ENCODE peak calls at places on chromosomes 2 and 18, in six cellular contexts. One of them, this sample, is unnamed.

GRCh38 chr2:110866496-110866895 is 134.1 kb downstream of the ACOXL start:
- DNase-seq in HTR-8/SVneo: no peak
- DNase-seq in naive B cell: no peak
- DNase-seq in mesothelial cell of epicardium: no peak
- DNase-seq in stimulated activated CD4-positive, alpha-beta T cell treated with anti-CD3 and anti-CD28 coated beads, Interleukin-12 subunit alpha, Interleukin-12 subunit beta, amount 100 ng/mL, for 4 hours: peak
- DNase-seq in T-helper 2 cell: peak
- DNase-seq in this sample: no peak

GRCh38 chr2:239561448-239562001 is 160.7 kb upstream of the HDAC4 start:
- DNase-seq in naive B cell: no peak
- DNase-seq in T-helper 2 cell: no peak
- DNase-seq in mesothelial cell of epicardium: peak
- DNase-seq in stimulated activated CD4-positive, alpha-beta T cell treated with anti-CD3 and anti-CD28 coated beads, Interleukin-12 subunit alpha, Interleukin-12 subunit beta, amount 100 ng/mL, for 4 hours: no peak
- DNase-seq in HTR-8/SVneo: no peak
- DNase-seq in this sample: no peak

GRCh38 chr2:33216508-33217182 is 259.8 kb upstream of the RASGRP3 start:
- DNase-seq in HTR-8/SVneo: no peak
- DNase-seq in naive B cell: no peak
- DNase-seq in T-helper 2 cell: no peak
- DNase-seq in mesothelial cell of epicardium: no peak
- DNase-seq in stimulated activated CD4-positive, alpha-beta T cell treated with anti-CD3 and anti-CD28 coated beads, Interleukin-12 subunit alpha, Interleukin-12 subunit beta, amount 100 ng/mL, for 4 hours: no peak
- DNase-seq in this sample: no peak

GRCh38 chr2:133485868-133486267 is 82.4 kb downstream of the NCKAP5 start:
- DNase-seq in T-helper 2 cell: no peak
- DNase-seq in mesothelial cell of epicardium: no peak
- DNase-seq in naive B cell: no peak
- DNase-seq in stimulated activated CD4-positive, alpha-beta T cell treated with anti-CD3 and anti-CD28 coated beads, Interleukin-12 subunit alpha, Interleukin-12 subunit beta, amount 100 ng/mL, for 4 hours: no peak
- DNase-seq in HTR-8/SVneo: no peak
- DNase-seq in this sample: no peak

GRCh38 chr18:33960393-33960792 is 264.3 kb downstream of the NOL4 start:
- DNase-seq in naive B cell: no peak
- DNase-seq in mesothelial cell of epicardium: no peak
- DNase-seq in stimulated activated CD4-positive, alpha-beta T cell treated with anti-CD3 and anti-CD28 coated beads, Interleukin-12 subunit alpha, Interleukin-12 subunit beta, amount 100 ng/mL, for 4 hours: no peak
- DNase-seq in HTR-8/SVneo: no peak
- DNase-seq in T-helper 2 cell: no peak
- DNase-seq in this sample: no peak

GRCh38 chr18:27954226-27954625 is 222.7 kb downstream of the CDH2 start:
- DNase-seq in HTR-8/SVneo: no peak
- DNase-seq in stimulated activated CD4-positive, alpha-beta T cell treated with anti-CD3 and anti-CD28 coated beads, Interleukin-12 subunit alpha, Interleukin-12 subunit beta, amount 100 ng/mL, for 4 hours: no peak
- DNase-seq in mesothelial cell of epicardium: no peak
- DNase-seq in T-helper 2 cell: no peak
- DNase-seq in naive B cell: no peak
- DNase-seq in this sample: no peak

GRCh38 chr18:48351216-48352050 is 57.8 kb downstream of the ZBTB7C start:
- DNase-seq in naive B cell: no peak
- DNase-seq in stimulated activated CD4-positive, alpha-beta T cell treated with anti-CD3 and anti-CD28 coated beads, Interleukin-12 subunit alpha, Interleukin-12 subunit beta, amount 100 ng/mL, for 4 hours: no peak
- DNase-seq in mesothelial cell of epicardium: no peak
- DNase-seq in T-helper 2 cell: no peak
- DNase-seq in HTR-8/SVneo: no peak
- DNase-seq in this sample: no peak

GRCh38 chr2:191713837-191714236 is 35.9 kb downstream of the NABP1 start:
- DNase-seq in T-helper 2 cell: no peak
- DNase-seq in mesothelial cell of epicardium: no peak
- DNase-seq in stimulated activated CD4-positive, alpha-beta T cell treated with anti-CD3 and anti-CD28 coated beads, Interleukin-12 subunit alpha, Interleukin-12 subunit beta, amount 100 ng/mL, for 4 hours: no peak
- DNase-seq in naive B cell: no peak
- DNase-seq in HTR-8/SVneo: no peak
- DNase-seq in this sample: no peak

GRCh38 chr2:55871637-55872036 is 51.9 kb downstream of the EFEMP1 start:
- DNase-seq in T-helper 2 cell: no peak
- DNase-seq in stimulated activated CD4-positive, alpha-beta T cell treated with anti-CD3 and anti-CD28 coated beads, Interleukin-12 subunit alpha, Interleukin-12 subunit beta, amount 100 ng/mL, for 4 hours: no peak
- DNase-seq in HTR-8/SVneo: no peak
- DNase-seq in naive B cell: peak
- DNase-seq in mesothelial cell of epicardium: no peak
- DNase-seq in this sample: no peak

GRCh38 chr18:51110073-51110797 is 80.2 kb downstream of the SMAD4 start:
- DNase-seq in T-helper 2 cell: peak
- DNase-seq in stimulated activated CD4-positive, alpha-beta T cell treated with anti-CD3 and anti-CD28 coated beads, Interleukin-12 subunit alpha, Interleukin-12 subunit beta, amount 100 ng/mL, for 4 hours: peak
- DNase-seq in mesothelial cell of epicardium: peak
- DNase-seq in HTR-8/SVneo: peak
- DNase-seq in naive B cell: peak
- DNase-seq in this sample: peak

GRCh38 chr18:50429207-50429948 is 54.5 kb downstream of the SKA1 start:
- DNase-seq in naive B cell: peak
- DNase-seq in stimulated activated CD4-positive, alpha-beta T cell treated with anti-CD3 and anti-CD28 coated beads, Interleukin-12 subunit alpha, Interleukin-12 subunit beta, amount 100 ng/mL, for 4 hours: no peak
- DNase-seq in mesothelial cell of epicardium: no peak
- DNase-seq in T-helper 2 cell: peak
- DNase-seq in HTR-8/SVneo: peak
- DNase-seq in this sample: no peak

GRCh38 chr18:43866696-43867095 is 589.4 kb upstream of the SYT4 start:
- DNase-seq in HTR-8/SVneo: no peak
- DNase-seq in naive B cell: no peak
- DNase-seq in mesothelial cell of epicardium: no peak
- DNase-seq in stimulated activated CD4-positive, alpha-beta T cell treated with anti-CD3 and anti-CD28 coated beads, Interleukin-12 subunit alpha, Interleukin-12 subunit beta, amount 100 ng/mL, for 4 hours: no peak
- DNase-seq in T-helper 2 cell: no peak
- DNase-seq in this sample: no peak

GRCh38 chr2:98825858-98826257 is 94.9 kb upstream of the MGAT4A start:
- DNase-seq in naive B cell: no peak
- DNase-seq in HTR-8/SVneo: no peak
- DNase-seq in stimulated activated CD4-positive, alpha-beta T cell treated with anti-CD3 and anti-CD28 coated beads, Interleukin-12 subunit alpha, Interleukin-12 subunit beta, amount 100 ng/mL, for 4 hours: no peak
- DNase-seq in T-helper 2 cell: no peak
- DNase-seq in mesothelial cell of epicardium: no peak
- DNase-seq in this sample: no peak

GRCh38 chr2:30221531-30221930 is 9.8 kb upstream of the LBH start:
- DNase-seq in stimulated activated CD4-positive, alpha-beta T cell treated with anti-CD3 and anti-CD28 coated beads, Interleukin-12 subunit alpha, Interleukin-12 subunit beta, amount 100 ng/mL, for 4 hours: no peak
- DNase-seq in T-helper 2 cell: no peak
- DNase-seq in HTR-8/SVneo: no peak
- DNase-seq in naive B cell: no peak
- DNase-seq in mesothelial cell of epicardium: no peak
- DNase-seq in this sample: no peak

GRCh38 chr18:59909289-59910036 is 9.7 kb downstream of the PMAIP1 start:
- DNase-seq in naive B cell: no peak
- DNase-seq in mesothelial cell of epicardium: no peak
- DNase-seq in stimulated activated CD4-positive, alpha-beta T cell treated with anti-CD3 and anti-CD28 coated beads, Interleukin-12 subunit alpha, Interleukin-12 subunit beta, amount 100 ng/mL, for 4 hours: no peak
- DNase-seq in T-helper 2 cell: no peak
- DNase-seq in HTR-8/SVneo: no peak
- DNase-seq in this sample: no peak

GRCh38 chr18:53115876-53116585 is 776.0 kb downstream of the DCC start:
- DNase-seq in HTR-8/SVneo: no peak
- DNase-seq in naive B cell: no peak
- DNase-seq in stimulated activated CD4-positive, alpha-beta T cell treated with anti-CD3 and anti-CD28 coated beads, Interleukin-12 subunit alpha, Interleukin-12 subunit beta, amount 100 ng/mL, for 4 hours: no peak
- DNase-seq in mesothelial cell of epicardium: no peak
- DNase-seq in T-helper 2 cell: no peak
- DNase-seq in this sample: no peak

GRCh38 chr2:195009202-195009601 is 647.8 kb upstream of the SLC39A10 start:
- DNase-seq in HTR-8/SVneo: no peak
- DNase-seq in T-helper 2 cell: no peak
- DNase-seq in naive B cell: no peak
- DNase-seq in mesothelial cell of epicardium: no peak
- DNase-seq in stimulated activated CD4-positive, alpha-beta T cell treated with anti-CD3 and anti-CD28 coated beads, Interleukin-12 subunit alpha, Interleukin-12 subunit beta, amount 100 ng/mL, for 4 hours: no peak
- DNase-seq in this sample: no peak

GRCh38 chr2:96665083-96665569 is 22.6 kb downstream of the FER1L5 start:
- DNase-seq in naive B cell: no peak
- DNase-seq in T-helper 2 cell: no peak
- DNase-seq in stimulated activated CD4-positive, alpha-beta T cell treated with anti-CD3 and anti-CD28 coated beads, Interleukin-12 subunit alpha, Interleukin-12 subunit beta, amount 100 ng/mL, for 4 hours: no peak
- DNase-seq in HTR-8/SVneo: peak
- DNase-seq in mesothelial cell of epicardium: no peak
- DNase-seq in this sample: no peak

GRCh38 chr2:169162613-169163012 is 93.2 kb downstream of the DHRS9 start:
- DNase-seq in stimulated activated CD4-positive, alpha-beta T cell treated with anti-CD3 and anti-CD28 coated beads, Interleukin-12 subunit alpha, Interleukin-12 subunit beta, amount 100 ng/mL, for 4 hours: no peak
- DNase-seq in mesothelial cell of epicardium: no peak
- DNase-seq in HTR-8/SVneo: no peak
- DNase-seq in naive B cell: no peak
- DNase-seq in T-helper 2 cell: no peak
- DNase-seq in this sample: no peak

GRCh38 chr2:25470792-25471191 is 129.1 kb upstream of the DNMT3A start:
- DNase-seq in naive B cell: no peak
- DNase-seq in T-helper 2 cell: no peak
- DNase-seq in stimulated activated CD4-positive, alpha-beta T cell treated with anti-CD3 and anti-CD28 coated beads, Interleukin-12 subunit alpha, Interleukin-12 subunit beta, amount 100 ng/mL, for 4 hours: no peak
- DNase-seq in mesothelial cell of epicardium: no peak
- DNase-seq in HTR-8/SVneo: no peak
- DNase-seq in this sample: no peak

GRCh38 chr2:39996653-39997080 is 217.6 kb upstream of the THUMPD2 start:
- DNase-seq in mesothelial cell of epicardium: no peak
- DNase-seq in T-helper 2 cell: peak
- DNase-seq in stimulated activated CD4-positive, alpha-beta T cell treated with anti-CD3 and anti-CD28 coated beads, Interleukin-12 subunit alpha, Interleukin-12 subunit beta, amount 100 ng/mL, for 4 hours: no peak
- DNase-seq in HTR-8/SVneo: no peak
- DNase-seq in naive B cell: no peak
- DNase-seq in this sample: no peak

GRCh38 chr2:197363998-197364397 is 53.4 kb upstream of the ANKRD44 start:
- DNase-seq in T-helper 2 cell: no peak
- DNase-seq in mesothelial cell of epicardium: no peak
- DNase-seq in naive B cell: no peak
- DNase-seq in stimulated activated CD4-positive, alpha-beta T cell treated with anti-CD3 and anti-CD28 coated beads, Interleukin-12 subunit alpha, Interleukin-12 subunit beta, amount 100 ng/mL, for 4 hours: no peak
- DNase-seq in HTR-8/SVneo: no peak
- DNase-seq in this sample: no peak

GRCh38 chr18:78540636-78541400 is 438.8 kb upstream of the SALL3 start:
- DNase-seq in stimulated activated CD4-positive, alpha-beta T cell treated with anti-CD3 and anti-CD28 coated beads, Interleukin-12 subunit alpha, Interleukin-12 subunit beta, amount 100 ng/mL, for 4 hours: no peak
- DNase-seq in naive B cell: no peak
- DNase-seq in HTR-8/SVneo: no peak
- DNase-seq in T-helper 2 cell: no peak
- DNase-seq in mesothelial cell of epicardium: no peak
- DNase-seq in this sample: no peak

GRCh38 chr18:48997681-48997984 is 46.9 kb upstream of the SMAD7 start:
- DNase-seq in T-helper 2 cell: no peak
- DNase-seq in HTR-8/SVneo: no peak
- DNase-seq in naive B cell: no peak
- DNase-seq in stimulated activated CD4-positive, alpha-beta T cell treated with anti-CD3 and anti-CD28 coated beads, Interleukin-12 subunit alpha, Interleukin-12 subunit beta, amount 100 ng/mL, for 4 hours: no peak
- DNase-seq in mesothelial cell of epicardium: no peak
- DNase-seq in this sample: no peak

GRCh38 chr2:2561346-2562095 is 230.4 kb upstream of the MYT1L start:
- DNase-seq in T-helper 2 cell: no peak
- DNase-seq in naive B cell: no peak
- DNase-seq in mesothelial cell of epicardium: no peak
- DNase-seq in stimulated activated CD4-positive, alpha-beta T cell treated with anti-CD3 and anti-CD28 coated beads, Interleukin-12 subunit alpha, Interleukin-12 subunit beta, amount 100 ng/mL, for 4 hours: no peak
- DNase-seq in HTR-8/SVneo: no peak
- DNase-seq in this sample: no peak

GRCh38 chr2:72157871-72158771 is 10.5 kb upstream of the CYP26B1 start:
- DNase-seq in HTR-8/SVneo: no peak
- DNase-seq in mesothelial cell of epicardium: no peak
- DNase-seq in naive B cell: no peak
- DNase-seq in stimulated activated CD4-positive, alpha-beta T cell treated with anti-CD3 and anti-CD28 coated beads, Interleukin-12 subunit alpha, Interleukin-12 subunit beta, amount 100 ng/mL, for 4 hours: no peak
- DNase-seq in T-helper 2 cell: no peak
- DNase-seq in this sample: no peak

GRCh38 chr18:7520200-7520780 is 46.8 kb upstream of the PTPRM start:
- DNase-seq in HTR-8/SVneo: no peak
- DNase-seq in stimulated activated CD4-positive, alpha-beta T cell treated with anti-CD3 and anti-CD28 coated beads, Interleukin-12 subunit alpha, Interleukin-12 subunit beta, amount 100 ng/mL, for 4 hours: no peak
- DNase-seq in mesothelial cell of epicardium: no peak
- DNase-seq in naive B cell: no peak
- DNase-seq in T-helper 2 cell: no peak
- DNase-seq in this sample: no peak

GRCh38 chr2:135257383-135258090 is 205.4 kb downstream of the RAB3GAP1 start:
- DNase-seq in HTR-8/SVneo: no peak
- DNase-seq in T-helper 2 cell: no peak
- DNase-seq in naive B cell: no peak
- DNase-seq in stimulated activated CD4-positive, alpha-beta T cell treated with anti-CD3 and anti-CD28 coated beads, Interleukin-12 subunit alpha, Interleukin-12 subunit beta, amount 100 ng/mL, for 4 hours: no peak
- DNase-seq in mesothelial cell of epicardium: no peak
- DNase-seq in this sample: no peak

GRCh38 chr2:172086349-172087190 is 1.3 kb downstream of the DLX1 start:
- DNase-seq in naive B cell: no peak
- DNase-seq in HTR-8/SVneo: no peak
- DNase-seq in stimulated activated CD4-positive, alpha-beta T cell treated with anti-CD3 and anti-CD28 coated beads, Interleukin-12 subunit alpha, Interleukin-12 subunit beta, amount 100 ng/mL, for 4 hours: no peak
- DNase-seq in T-helper 2 cell: peak
- DNase-seq in mesothelial cell of epicardium: peak
- DNase-seq in this sample: no peak

GRCh38 chr18:77167276-77167675 is 34.7 kb upstream of the MBP start:
- DNase-seq in mesothelial cell of epicardium: no peak
- DNase-seq in stimulated activated CD4-positive, alpha-beta T cell treated with anti-CD3 and anti-CD28 coated beads, Interleukin-12 subunit alpha, Interleukin-12 subunit beta, amount 100 ng/mL, for 4 hours: no peak
- DNase-seq in HTR-8/SVneo: no peak
- DNase-seq in naive B cell: no peak
- DNase-seq in T-helper 2 cell: no peak
- DNase-seq in this sample: no peak

GRCh38 chr2:237488901-237489860 is 2.1 kb downstream of the MLPH start:
- DNase-seq in stimulated activated CD4-positive, alpha-beta T cell treated with anti-CD3 and anti-CD28 coated beads, Interleukin-12 subunit alpha, Interleukin-12 subunit beta, amount 100 ng/mL, for 4 hours: no peak
- DNase-seq in naive B cell: no peak
- DNase-seq in T-helper 2 cell: no peak
- DNase-seq in HTR-8/SVneo: no peak
- DNase-seq in mesothelial cell of epicardium: no peak
- DNase-seq in this sample: no peak